ENCODE peak calls at places on chromosomes 7 and 10, in nine cellular contexts. P, O, L, C, B, D, U, J and I are unnamed samples.

GRCh38 chr7:538764-539685 is 19.4 kb upstream of the PDGFA start:
- DNase-seq in P (no peak), O (no peak), L (no peak), C (peak), B (no peak), D (no peak), U (no peak), J (no peak), I (no peak)

GRCh38 chr10:96427291-96427690 is 68.5 kb upstream of the OPALIN start:
- DNase-seq in P (no peak), O (no peak), L (no peak), C (no peak), B (no peak), D (no peak), U (no peak), J (no peak), I (no peak)

GRCh38 chr10:107740962-107741690 is 576.6 kb upstream of the SORCS1 start:
- DNase-seq in P (no peak), O (no peak), L (no peak), C (no peak), B (no peak), D (peak), U (no peak), J (no peak), I (no peak)

GRCh38 chr7:152674860-152675760 is 831 bp downstream of the XRCC2 start:
- DNase-seq in P (peak), O (no peak), L (no peak), C (no peak), B (no peak), D (peak), U (no peak), J (no peak), I (no peak)

GRCh38 chr10:11450427-11450826 is 161.0 kb downstream of the USP6NL start:
- DNase-seq in P (no peak), O (no peak), L (no peak), C (no peak), B (no peak), D (no peak), U (no peak), J (no peak), I (no peak)

GRCh38 chr10:78925800-78926319 is 142.9 kb upstream of the ZMIZ1 start:
- DNase-seq in P (peak), O (no peak), L (peak), C (peak), B (no peak), D (peak), U (no peak), J (no peak), I (no peak)

GRCh38 chr10:113264333-113265131 is 288.3 kb upstream of the HABP2 start:
- DNase-seq in P (no peak), O (no peak), L (no peak), C (no peak), B (no peak), D (no peak), U (no peak), J (no peak), I (no peak)

GRCh38 chr7:95840953-95841950 is 68.9 kb downstream of the DYNC1I1 start:
- DNase-seq in P (no peak), O (no peak), L (no peak), C (no peak), B (no peak), D (peak), U (no peak), J (no peak), I (no peak)

GRCh38 chr10:131127122-131127589 is 184.4 kb downstream of the TCERG1L start:
- DNase-seq in P (no peak), O (no peak), L (no peak), C (no peak), B (no peak), D (no peak), U (no peak), J (no peak), I (no peak)

GRCh38 chr7:44633254-44634186 is 27.1 kb downstream of the OGDH start:
- DNase-seq in P (peak), O (peak), L (peak), C (peak), B (peak), D (peak), U (no peak), J (peak), I (no peak)

GRCh38 chr7:19296617-19297016 is 151.4 kb upstream of the FERD3L start:
- DNase-seq in P (no peak), O (no peak), L (no peak), C (no peak), B (no peak), D (no peak), U (no peak), J (no peak), I (no peak)

GRCh38 chr7:17690030-17690429 is 250.3 kb downstream of the SNX13 start:
- DNase-seq in P (peak), O (no peak), L (peak), C (no peak), B (no peak), D (peak), U (no peak), J (no peak), I (no peak)